ENCODE peak calls at places on chromosomes 4 and X, in six cellular contexts. One of them, this sample, is unnamed.
A peak's percentile ranks its signal among the peaks of the same experiment; 100 is the strongest.

GRCh38 chr4:183888564-183888963 is 16.5 kb upstream of the STOX2 start:
- DNase-seq in pancreas: no peak
- DNase-seq in IMR-90: no peak
- DNase-seq in fibroblast of pulmonary artery: no peak
- DNase-seq in neural progenitor cell: no peak
- DNase-seq in uterus: no peak
- DNase-seq in this sample: no peak

GRCh38 chr4:13985824-13986223 is 358.3 kb upstream of the BOD1L1 start:
- DNase-seq in pancreas: no peak
- DNase-seq in IMR-90: peak; percentile 32
- DNase-seq in fibroblast of pulmonary artery: peak; percentile 58
- DNase-seq in neural progenitor cell: no peak
- DNase-seq in uterus: no peak
- DNase-seq in this sample: peak; percentile 22

GRCh38 chrX:88789825-88790224 is 42.8 kb downstream of the CPXCR1 start:
- DNase-seq in pancreas: no peak
- DNase-seq in IMR-90: no peak
- DNase-seq in fibroblast of pulmonary artery: no peak
- DNase-seq in neural progenitor cell: no peak
- DNase-seq in uterus: no peak
- DNase-seq in this sample: no peak

GRCh38 chrX:101009086-101009485 is 39.6 kb downstream of the ARL13A start:
- DNase-seq in pancreas: no peak
- DNase-seq in IMR-90: peak; percentile 58
- DNase-seq in fibroblast of pulmonary artery: no peak
- DNase-seq in neural progenitor cell: no peak
- DNase-seq in uterus: no peak
- DNase-seq in this sample: peak; percentile 11

GRCh38 chr4:169841776-169842175 is 84.0 kb upstream of the HPF1 start:
- DNase-seq in pancreas: no peak
- DNase-seq in IMR-90: no peak
- DNase-seq in fibroblast of pulmonary artery: no peak
- DNase-seq in neural progenitor cell: no peak
- DNase-seq in uterus: no peak
- DNase-seq in this sample: no peak

GRCh38 chr4:147368948-147369347 is 111.9 kb upstream of the EDNRA start:
- DNase-seq in pancreas: no peak
- DNase-seq in IMR-90: peak; percentile 66
- DNase-seq in fibroblast of pulmonary artery: no peak
- DNase-seq in neural progenitor cell: no peak
- DNase-seq in uterus: no peak
- DNase-seq in this sample: no peak

GRCh38 chr4:124931050-124931449 is 218.5 kb upstream of the ANKRD50 start:
- DNase-seq in pancreas: no peak
- DNase-seq in IMR-90: peak; percentile 77
- DNase-seq in fibroblast of pulmonary artery: no peak
- DNase-seq in neural progenitor cell: no peak
- DNase-seq in uterus: no peak
- DNase-seq in this sample: peak; percentile 37

GRCh38 chrX:9133426-9133825 is 99.5 kb upstream of the FAM9B start:
- DNase-seq in pancreas: no peak
- DNase-seq in IMR-90: peak; percentile 64
- DNase-seq in fibroblast of pulmonary artery: peak; percentile 35
- DNase-seq in neural progenitor cell: no peak
- DNase-seq in uterus: no peak
- DNase-seq in this sample: peak; percentile 40

GRCh38 chr4:15963568-15963967 is 593 bp upstream of the FGFBP2 start:
- DNase-seq in pancreas: no peak
- DNase-seq in IMR-90: no peak
- DNase-seq in fibroblast of pulmonary artery: no peak
- DNase-seq in neural progenitor cell: no peak
- DNase-seq in uterus: no peak
- DNase-seq in this sample: no peak

GRCh38 chrX:136034622-136035021 is 49.4 kb downstream of the SLC9A6 start:
- DNase-seq in pancreas: no peak
- DNase-seq in IMR-90: no peak
- DNase-seq in fibroblast of pulmonary artery: peak; percentile 30
- DNase-seq in neural progenitor cell: no peak
- DNase-seq in uterus: no peak
- DNase-seq in this sample: no peak

GRCh38 chrX:13094780-13095425 is 50.5 kb upstream of the FAM9C start:
- DNase-seq in pancreas: no peak
- DNase-seq in IMR-90: peak; percentile 24
- DNase-seq in fibroblast of pulmonary artery: peak; percentile 31
- DNase-seq in neural progenitor cell: peak; percentile 51
- DNase-seq in uterus: no peak
- DNase-seq in this sample: peak; percentile 91

GRCh38 chrX:31423575-31424284 is 351.9 kb upstream of the FTHL17 start:
- DNase-seq in pancreas: peak; percentile 18
- DNase-seq in IMR-90: peak; percentile 62
- DNase-seq in fibroblast of pulmonary artery: peak; percentile 77
- DNase-seq in neural progenitor cell: peak; percentile 60
- DNase-seq in uterus: peak; percentile 23
- DNase-seq in this sample: peak; percentile 83

GRCh38 chr4:128287159-128287870 is at the start of gene PGRMC2:
- DNase-seq in pancreas: no peak
- DNase-seq in IMR-90: peak; percentile 37
- DNase-seq in fibroblast of pulmonary artery: peak; percentile 35
- DNase-seq in neural progenitor cell: no peak
- DNase-seq in uterus: peak; percentile 34
- DNase-seq in this sample: peak; percentile 38

GRCh38 chrX:67614414-67614813 is 70.6 kb downstream of the AR start:
- DNase-seq in pancreas: no peak
- DNase-seq in IMR-90: peak; percentile 25
- DNase-seq in fibroblast of pulmonary artery: peak; percentile 70
- DNase-seq in neural progenitor cell: no peak
- DNase-seq in uterus: no peak
- DNase-seq in this sample: peak; percentile 64

GRCh38 chr4:176492648-176493302 is 173.0 kb downstream of the SPCS3 start:
- DNase-seq in pancreas: no peak
- DNase-seq in IMR-90: peak; percentile 34
- DNase-seq in fibroblast of pulmonary artery: peak; percentile 72
- DNase-seq in neural progenitor cell: no peak
- DNase-seq in uterus: no peak
- DNase-seq in this sample: peak; percentile 13

GRCh38 chr4:157992038-157992706 is 180.7 kb downstream of the GASK1B start:
- DNase-seq in pancreas: peak; percentile 68
- DNase-seq in IMR-90: peak; percentile 77
- DNase-seq in fibroblast of pulmonary artery: peak; percentile 93
- DNase-seq in neural progenitor cell: peak; percentile 72
- DNase-seq in uterus: peak; percentile 75
- DNase-seq in this sample: peak; percentile 90

GRCh38 chr4:140603286-140603685 is 34.5 kb upstream of the UCP1 start:
- DNase-seq in pancreas: no peak
- DNase-seq in IMR-90: no peak
- DNase-seq in fibroblast of pulmonary artery: peak; percentile 17
- DNase-seq in neural progenitor cell: no peak
- DNase-seq in uterus: no peak
- DNase-seq in this sample: no peak

GRCh38 chrX:29143356-29143755 is 556.1 kb downstream of the IL1RAPL1 start:
- DNase-seq in pancreas: no peak
- DNase-seq in IMR-90: peak; percentile 64
- DNase-seq in fibroblast of pulmonary artery: peak; percentile 69
- DNase-seq in neural progenitor cell: no peak
- DNase-seq in uterus: no peak
- DNase-seq in this sample: peak; percentile 4

GRCh38 chr4:112516401-112517066 is 554 bp upstream of the NEUROG2 start:
- DNase-seq in pancreas: no peak
- DNase-seq in IMR-90: no peak
- DNase-seq in fibroblast of pulmonary artery: no peak
- DNase-seq in neural progenitor cell: peak; percentile 96
- DNase-seq in uterus: no peak
- DNase-seq in this sample: no peak
- H3K4me3 ChIP-seq in pancreas: peak overlapping the region; percentile 42
- H3K4me3 ChIP-seq in IMR-90: no peak overlapping the region
- H3K4me3 ChIP-seq in fibroblast of pulmonary artery: no peak overlapping the region
- H3K4me3 ChIP-seq in neural progenitor cell: peak overlapping the region; percentile 51
- H3K4me3 ChIP-seq in uterus: no peak overlapping the region
- H3K4me3 ChIP-seq in this sample: peak overlapping the region; percentile 18

DNA sequence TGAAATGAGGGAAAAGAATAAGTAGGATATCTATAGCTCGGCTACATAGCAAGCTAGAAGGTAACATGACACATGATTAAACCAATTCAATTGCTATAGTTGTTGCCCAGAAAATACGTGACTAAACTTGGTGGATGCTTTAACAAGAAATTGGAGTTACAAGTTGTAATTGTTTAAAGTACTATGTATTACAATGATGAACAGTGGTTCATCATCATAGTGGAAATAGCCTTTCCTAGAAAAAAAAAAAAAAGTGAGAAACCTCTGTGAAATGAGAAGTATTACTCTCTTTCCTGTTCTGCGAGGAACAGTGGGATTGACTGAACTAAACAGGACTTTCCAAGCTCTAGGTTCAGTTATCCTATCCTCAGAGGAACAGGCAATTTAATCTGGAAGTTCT is 209.7 kb upstream of the KLF3 start:
- DNase-seq in pancreas: no peak
- DNase-seq in IMR-90: no peak
- DNase-seq in fibroblast of pulmonary artery: no peak
- DNase-seq in neural progenitor cell: no peak
- DNase-seq in uterus: no peak
- DNase-seq in this sample: no peak
- H3K4me3 ChIP-seq in pancreas: no peak overlapping the region
- H3K4me3 ChIP-seq in IMR-90: no peak overlapping the region
- H3K4me3 ChIP-seq in fibroblast of pulmonary artery: no peak overlapping the region
- H3K4me3 ChIP-seq in neural progenitor cell: no peak overlapping the region
- H3K4me3 ChIP-seq in uterus: no peak overlapping the region
- H3K4me3 ChIP-seq in this sample: no peak overlapping the region

GRCh38 chr4:123127865-123128264 is 205.5 kb upstream of the NUDT6 start:
- DNase-seq in pancreas: no peak
- DNase-seq in IMR-90: no peak
- DNase-seq in fibroblast of pulmonary artery: peak; percentile 36
- DNase-seq in neural progenitor cell: no peak
- DNase-seq in uterus: no peak
- DNase-seq in this sample: no peak

GRCh38 chr4:123133397-123134050 is 211.1 kb upstream of the NUDT6 start:
- DNase-seq in pancreas: no peak
- DNase-seq in IMR-90: no peak
- DNase-seq in fibroblast of pulmonary artery: no peak
- DNase-seq in neural progenitor cell: no peak
- DNase-seq in uterus: no peak
- DNase-seq in this sample: no peak
- H3K4me3 ChIP-seq in pancreas: no peak overlapping the region
- H3K4me3 ChIP-seq in IMR-90: no peak overlapping the region
- H3K4me3 ChIP-seq in fibroblast of pulmonary artery: no peak overlapping the region
- H3K4me3 ChIP-seq in neural progenitor cell: no peak overlapping the region
- H3K4me3 ChIP-seq in uterus: no peak overlapping the region
- H3K4me3 ChIP-seq in this sample: no peak overlapping the region

GRCh38 chrX:154827194-154827593 is 7.3 kb downstream of the SMIM9 start:
- DNase-seq in pancreas: no peak
- DNase-seq in IMR-90: no peak
- DNase-seq in fibroblast of pulmonary artery: no peak
- DNase-seq in neural progenitor cell: no peak
- DNase-seq in uterus: no peak
- DNase-seq in this sample: no peak
- H3K4me3 ChIP-seq in pancreas: no peak overlapping the region
- H3K4me3 ChIP-seq in IMR-90: no peak overlapping the region
- H3K4me3 ChIP-seq in fibroblast of pulmonary artery: no peak overlapping the region
- H3K4me3 ChIP-seq in neural progenitor cell: no peak overlapping the region
- H3K4me3 ChIP-seq in uterus: no peak overlapping the region
- H3K4me3 ChIP-seq in this sample: no peak overlapping the region

DNA sequence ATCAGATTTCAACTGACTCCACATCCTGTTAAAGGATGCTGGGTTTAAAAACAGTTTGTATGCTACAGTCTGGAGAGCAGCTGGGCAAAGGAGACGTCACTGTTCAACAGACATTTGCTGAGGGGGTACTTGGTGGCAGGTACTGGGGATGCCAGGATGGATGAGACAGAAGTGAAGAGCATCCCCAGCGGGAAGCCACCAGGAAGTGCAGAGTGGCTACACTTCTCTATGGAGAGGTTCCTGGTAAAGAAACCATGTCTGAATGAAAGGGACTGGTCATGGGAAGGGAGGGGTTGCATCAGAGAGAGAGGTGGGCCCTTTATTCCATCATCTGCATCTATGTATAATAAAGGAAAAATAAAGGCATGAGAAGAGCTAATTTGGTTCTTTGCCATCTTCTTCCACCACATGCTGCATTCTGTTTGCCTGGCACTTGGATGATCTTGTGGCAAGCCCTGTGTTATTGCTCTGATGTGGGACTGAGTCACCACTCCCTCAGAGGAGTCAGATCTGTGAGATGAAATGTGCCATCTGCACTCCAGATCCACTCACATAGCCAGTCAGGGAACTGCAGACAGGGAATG is 144.9 kb downstream of the SOWAHB start:
- DNase-seq in pancreas: no peak
- DNase-seq in IMR-90: peak; percentile 100
- DNase-seq in fibroblast of pulmonary artery: peak; percentile 94
- DNase-seq in neural progenitor cell: no peak
- DNase-seq in uterus: no peak
- DNase-seq in this sample: peak; percentile 98
- H3K4me3 ChIP-seq in pancreas: no peak overlapping the region
- H3K4me3 ChIP-seq in IMR-90: peak overlapping the region; percentile 5
- H3K4me3 ChIP-seq in fibroblast of pulmonary artery: peak overlapping the region; percentile 29
- H3K4me3 ChIP-seq in neural progenitor cell: no peak overlapping the region
- H3K4me3 ChIP-seq in uterus: no peak overlapping the region
- H3K4me3 ChIP-seq in this sample: peak overlapping the region; percentile 33

GRCh38 chr4:8870647-8871416 is 807 bp downstream of the HMX1 start:
- DNase-seq in pancreas: no peak
- DNase-seq in IMR-90: no peak
- DNase-seq in fibroblast of pulmonary artery: no peak
- DNase-seq in neural progenitor cell: peak; percentile 2
- DNase-seq in uterus: no peak
- DNase-seq in this sample: no peak

GRCh38 chr4:8874003-8874895 is 2.6 kb upstream of the HMX1 start:
- DNase-seq in pancreas: no peak
- DNase-seq in IMR-90: no peak
- DNase-seq in fibroblast of pulmonary artery: no peak
- DNase-seq in neural progenitor cell: peak; percentile 24
- DNase-seq in uterus: no peak
- DNase-seq in this sample: no peak

GRCh38 chr4:8871417-8872401 is at the start of gene HMX1:
- DNase-seq in pancreas: no peak
- DNase-seq in IMR-90: no peak
- DNase-seq in fibroblast of pulmonary artery: no peak
- DNase-seq in neural progenitor cell: peak; percentile 88
- DNase-seq in uterus: no peak
- DNase-seq in this sample: no peak

GRCh38 chr4:8874896-8875680 is 3.4 kb upstream of the HMX1 start:
- DNase-seq in pancreas: no peak
- DNase-seq in IMR-90: no peak
- DNase-seq in fibroblast of pulmonary artery: no peak
- DNase-seq in neural progenitor cell: no peak
- DNase-seq in uterus: no peak
- DNase-seq in this sample: no peak

GRCh38 chr4:8872402-8873291 is 1.0 kb upstream of the HMX1 start:
- DNase-seq in pancreas: no peak
- DNase-seq in IMR-90: no peak
- DNase-seq in fibroblast of pulmonary artery: no peak
- DNase-seq in neural progenitor cell: peak; percentile 39
- DNase-seq in uterus: no peak
- DNase-seq in this sample: no peak
- H3K4me3 ChIP-seq in pancreas: no peak overlapping the region
- H3K4me3 ChIP-seq in IMR-90: no peak overlapping the region
- H3K4me3 ChIP-seq in fibroblast of pulmonary artery: no peak overlapping the region
- H3K4me3 ChIP-seq in neural progenitor cell: peak overlapping the region; percentile 35
- H3K4me3 ChIP-seq in uterus: no peak overlapping the region
- H3K4me3 ChIP-seq in this sample: no peak overlapping the region

GRCh38 chr4:68369474-68369805 is 19.6 kb upstream of the YTHDC1 start:
- DNase-seq in pancreas: no peak
- DNase-seq in IMR-90: no peak
- DNase-seq in fibroblast of pulmonary artery: no peak
- DNase-seq in neural progenitor cell: no peak
- DNase-seq in uterus: no peak
- DNase-seq in this sample: peak; percentile 38
- H3K4me3 ChIP-seq in pancreas: no peak overlapping the region
- H3K4me3 ChIP-seq in IMR-90: no peak overlapping the region
- H3K4me3 ChIP-seq in fibroblast of pulmonary artery: no peak overlapping the region
- H3K4me3 ChIP-seq in neural progenitor cell: no peak overlapping the region
- H3K4me3 ChIP-seq in uterus: no peak overlapping the region
- H3K4me3 ChIP-seq in this sample: no peak overlapping the region